ENCODE peak calls at places on chromosomes 1 and 21, in five cellular contexts. T, E, L, K and V are unnamed samples.

GRCh38 chr1:230818881-230819280 is 49.4 kb downstream of the C1orf198 start:
- DNase-seq in E (no peak), T (no peak), K (peak), L (no peak), V (peak)

GRCh38 chr1:199038188-199038587 is 399.3 kb downstream of the PTPRC start:
- DNase-seq in T (no peak), K (no peak), L (peak), E (no peak), V (no peak)

GRCh38 chr1:16067127-16067768 is 6.2 kb downstream of the FAM131C start:
- DNase-seq in E (no peak), L (no peak), T (peak), K (no peak), V (no peak)

GRCh38 chr1:87024936-87025537 is 110.6 kb downstream of the HS2ST1 start:
- DNase-seq in E (peak), L (peak), T (peak), K (no peak), V (no peak)

GRCh38 chr1:75668813-75669212 is 55.7 kb upstream of the ACADM start:
- DNase-seq in K (no peak), L (no peak), T (no peak), E (no peak), V (no peak)

GRCh38 chr1:228315945-228316588 is 90.6 kb downstream of the TRIM11 start:
- DNase-seq in T (peak), L (no peak), E (no peak), K (no peak), V (peak)

GRCh38 chr1:180988221-180988826 is 34.3 kb downstream of the STX6 start:
- DNase-seq in E (no peak), T (no peak), K (no peak), L (peak), V (no peak)

GRCh38 chr1:115184951-115185331 is 95.6 kb upstream of the TSPAN2 start:
- DNase-seq in L (no peak), T (no peak), K (no peak), E (peak), V (no peak)

GRCh38 chr1:156851779-156852413 is 7.0 kb downstream of the INSRR start:
- DNase-seq in T (peak), L (no peak), K (no peak), E (no peak), V (no peak)

GRCh38 chr1:54970901-54971300 is 9.5 kb upstream of the TMEM61 start:
- DNase-seq in K (no peak), L (no peak), E (no peak), T (no peak), V (no peak)

GRCh38 chr1:228437424-228437823 is 20.8 kb upstream of the TRIM17 start:
- DNase-seq in K (no peak), T (no peak), E (no peak), L (no peak), V (no peak)

GRCh38 chr1:97999320-97999719 is 78.5 kb upstream of the DPYD start:
- DNase-seq in E (peak), K (no peak), T (no peak), L (no peak), V (no peak)

GRCh38 chr1:39563669-39564068 is 12.9 kb downstream of the PABPC4 start:
- DNase-seq in K (no peak), E (no peak), T (no peak), L (no peak), V (no peak)

GRCh38 chr21:38095220-38095619 is 161.6 kb upstream of the KCNJ15 start:
- DNase-seq in L (no peak), K (no peak), E (no peak), T (no peak), V (no peak)

GRCh38 chr1:75796376-75797272 is at the start of gene MSH4:
- DNase-seq in K (no peak), L (no peak), E (no peak), T (no peak), V (no peak)

GRCh38 chr1:196723325-196724185 is 51.1 kb upstream of the CFHR3 start:
- DNase-seq in L (peak), E (no peak), K (peak), T (peak), V (no peak)

GRCh38 chr1:175842545-175842944 is 99.2 kb upstream of the TNR start:
- DNase-seq in T (no peak), K (no peak), L (no peak), E (no peak), V (no peak)

GRCh38 chr1:175845985-175846384 is 102.6 kb upstream of the TNR start:
- DNase-seq in T (no peak), L (no peak), E (no peak), K (no peak), V (no peak)

GRCh38 chr1:175841613-175842234 is 98.3 kb upstream of the TNR start:
- DNase-seq in L (no peak), K (no peak), T (no peak), E (no peak), V (peak)

GRCh38 chr1:175845371-175845770 is 102.0 kb upstream of the TNR start:
- DNase-seq in E (no peak), T (no peak), K (no peak), L (no peak), V (no peak)

DNA sequence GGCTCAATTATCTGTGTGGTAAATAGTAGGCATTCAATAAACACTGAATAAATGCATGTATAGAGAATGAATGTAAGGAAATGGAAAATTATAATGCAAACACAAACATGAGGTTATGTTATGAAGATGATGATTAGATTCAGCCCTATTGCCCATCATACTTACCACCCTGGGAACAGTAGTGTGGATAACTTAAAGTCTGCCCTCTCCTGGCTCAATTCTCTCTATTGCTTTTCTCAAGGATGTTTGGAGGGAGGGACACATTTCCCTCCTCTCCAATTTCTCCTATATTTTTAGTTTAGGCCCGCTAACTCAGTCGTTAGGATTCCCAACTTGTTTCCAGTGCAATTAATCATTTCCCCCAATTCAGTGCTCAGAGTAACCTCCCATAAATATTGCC is 101.5 kb upstream of the TNR start:
- DNase-seq in K (no peak), E (no peak), L (no peak), T (no peak), V (no peak)
- TF ChIP-seq CTCF in K (no peak), E (no peak), L (peak), T (no peak), V (no peak)

GRCh38 chr1:3865606-3866160 is 8.4 kb downstream of the DFFB start:
- DNase-seq in E (no peak), T (no peak), K (no peak), L (no peak), V (no peak)
- TF ChIP-seq CTCF in E (no peak), T (no peak), K (no peak), L (no peak), V (no peak)

GRCh38 chr21:44873356-44874239 is at the start of gene PTTG1IP:
- DNase-seq in T (peak), L (peak), E (peak), K (peak), V (peak)

GRCh38 chr21:44876849-44877575 is 3.5 kb upstream of the PTTG1IP start:
- DNase-seq in L (no peak), E (no peak), T (no peak), K (no peak), V (no peak)

GRCh38 chr21:44874497-44875331 is 1.2 kb upstream of the PTTG1IP start:
- DNase-seq in K (peak), E (no peak), T (peak), L (peak), V (no peak)

GRCh38 chr21:44874240-44874496 is 678 bp upstream of the PTTG1IP start:
- DNase-seq in K (no peak), T (no peak), L (peak), E (no peak), V (no peak)

DNA sequence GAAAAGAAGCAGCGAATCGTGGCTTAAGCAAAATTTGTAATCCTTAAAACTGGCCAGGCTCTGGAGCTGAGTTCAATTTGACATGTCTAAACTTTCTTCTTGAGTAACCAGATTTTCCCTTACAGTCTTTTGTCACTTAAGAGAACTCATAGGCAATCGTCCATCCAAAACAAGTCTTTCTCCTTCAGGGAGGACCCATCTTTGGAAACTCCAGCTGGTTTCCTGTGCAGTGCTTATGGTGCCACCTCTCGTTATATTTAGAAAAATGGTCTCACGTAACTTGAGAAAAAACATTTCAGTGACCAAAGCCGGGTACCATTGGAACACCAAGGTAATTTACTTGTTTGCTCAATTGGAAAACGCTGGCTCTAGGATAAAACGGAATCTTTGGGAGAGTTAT is 1.9 kb upstream of the PTTG1IP start:
- DNase-seq in K (no peak), E (no peak), T (no peak), L (peak), V (no peak)
- TF ChIP-seq CTCF in K (no peak), E (peak), T (no peak), L (peak), V (peak)

DNA sequence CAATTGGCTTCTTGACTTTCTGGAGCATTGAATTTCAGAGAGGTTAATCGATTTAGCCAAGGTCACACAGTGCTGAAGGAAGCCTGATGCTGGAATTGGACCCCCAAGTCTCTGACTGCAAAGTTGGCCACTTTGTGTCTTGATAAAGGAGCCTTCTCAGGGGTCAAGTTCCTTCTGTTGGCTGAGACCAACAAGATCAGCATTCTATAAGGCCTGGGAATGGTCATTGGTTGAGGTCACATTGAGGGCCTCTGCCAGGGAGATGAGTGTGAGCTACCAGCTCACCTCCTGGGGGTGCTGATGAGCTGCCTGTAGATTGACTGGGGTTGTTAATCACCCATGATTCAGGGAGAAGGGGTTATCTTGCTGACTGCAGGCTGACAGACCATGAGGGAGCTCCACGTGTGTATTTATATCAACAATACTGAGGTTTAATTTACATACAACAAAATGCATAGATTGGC is 54.5 kb downstream of the RPS6KA1 start:
- DNase-seq in T (no peak), L (peak), K (no peak), E (no peak), V (no peak)
- TF ChIP-seq CTCF in T (no peak), L (peak), K (no peak), E (peak), V (no peak)